ENCODE peak calls at places on chromosomes 16 and 17, in ten cellular contexts. L is uterus, V is lung, R is GM23248, W is H1, B is A549, E is cardiac muscle cell, I is tibial artery, F is HCT116, G is osteoblast. Q is an unnamed sample.
A peak's percentile ranks its signal among the peaks of the same experiment; 100 is the strongest.

GRCh38 chr16:81489547-81490267 is 45.1 kb downstream of the CMIP start:
- DNase-seq in L (no peak), V (peak; percentile 51), R (no peak), W (no peak), B (no peak), E (no peak), I (no peak), F (no peak), G (peak; percentile 64), Q (no peak)

GRCh38 chr17:32503251-32504165 is 16.7 kb downstream of the CDK5R1 start:
- DNase-seq in L (no peak), V (no peak), R (peak; percentile 51), W (no peak), B (no peak), E (no peak), I (no peak), F (no peak), G (peak; percentile 90), Q (no peak)

GRCh38 chr16:10231563-10231962 is 49.3 kb upstream of the GRIN2A start:
- DNase-seq in L (no peak), V (no peak), R (no peak), W (no peak), B (no peak), E (no peak), I (no peak), F (no peak), G (no peak), Q (no peak)

GRCh38 chr16:48617711-48618148 is 7.8 kb upstream of the N4BP1 start:
- DNase-seq in L (no peak), V (peak; percentile 69), R (peak; percentile 78), W (no peak), B (no peak), E (peak; percentile 88), I (no peak), F (no peak), G (peak; percentile 57), Q (no peak)

GRCh38 chr16:80174416-80174815 is 366.4 kb upstream of the DYNLRB2 start:
- DNase-seq in L (no peak), V (no peak), R (peak; percentile 89), W (no peak), B (peak; percentile 53), E (no peak), I (no peak), F (no peak), G (no peak), Q (no peak)

GRCh38 chr16:29962344-29962994 is 590 bp downstream of the TMEM219 start:
- DNase-seq in L (no peak), V (no peak), R (peak; percentile 58), W (no peak), B (peak; percentile 30), E (no peak), I (peak; percentile 29), F (no peak), G (peak; percentile 91), Q (no peak)

GRCh38 chr17:17978481-17979424 is 6.1 kb downstream of the DRC3 start:
- DNase-seq in L (no peak), V (no peak), R (no peak), W (no peak), B (no peak), E (no peak), I (no peak), F (no peak), G (no peak), Q (no peak)

GRCh38 chr16:3127745-3128144 is 7.1 kb upstream of the ZNF213 start:
- DNase-seq in L (no peak), V (no peak), R (no peak), W (no peak), B (no peak), E (no peak), I (no peak), F (no peak), G (no peak), Q (peak; percentile 78)

GRCh38 chr17:69853533-69854262 is 221.3 kb upstream of the KCNJ16 start:
- DNase-seq in L (no peak), V (no peak), R (peak; percentile 56), W (no peak), B (no peak), E (no peak), I (no peak), F (no peak), G (no peak), Q (no peak)
- H3K4me1 ChIP-seq in L (no peaks in the 10 kb centered on the region), V (no peaks in the 10 kb centered on the region), R (peaks cover 28% of the 10 kb centered on the region), W (no peaks in the 10 kb centered on the region), B (peaks cover 13% of the 10 kb centered on the region), E (no peaks in the 10 kb centered on the region), I (no peaks in the 10 kb centered on the region), F (no peaks in the 10 kb centered on the region), G (peaks cover 8% of the 10 kb centered on the region), Q (no peaks in the 10 kb centered on the region)

GRCh38 chr17:59366040-59366757 is 34.7 kb downstream of the YPEL2 start:
- DNase-seq in L (no peak), V (no peak), R (no peak), W (peak; percentile 75), B (no peak), E (no peak), I (no peak), F (no peak), G (no peak), Q (peak; percentile 97)

GRCh38 chr17:59369026-59369724 is 37.7 kb downstream of the YPEL2 start:
- DNase-seq in L (no peak), V (no peak), R (peak; percentile 52), W (no peak), B (no peak), E (no peak), I (no peak), F (no peak), G (no peak), Q (no peak)

GRCh38 chr17:59366773-59367656 is 35.6 kb downstream of the YPEL2 start:
- DNase-seq in L (peak; percentile 26), V (peak; percentile 52), R (peak; percentile 67), W (no peak), B (no peak), E (peak; percentile 83), I (peak; percentile 39), F (no peak), G (peak; percentile 89), Q (peak; percentile 85)

GRCh38 chr17:59367657-59368045 is 36.2 kb downstream of the YPEL2 start:
- DNase-seq in L (no peak), V (no peak), R (peak; percentile 39), W (no peak), B (no peak), E (no peak), I (no peak), F (peak; percentile 32), G (no peak), Q (peak; percentile 95)

GRCh38 chr17:59368218-59368857 is 36.9 kb downstream of the YPEL2 start:
- DNase-seq in L (no peak), V (no peak), R (no peak), W (no peak), B (no peak), E (no peak), I (no peak), F (no peak), G (peak; percentile 5), Q (no peak)
- H3K4me1 ChIP-seq in L (peaks cover 52% of the 10 kb centered on the region), V (peaks cover 45% of the 10 kb centered on the region), R (peaks cover 59% of the 10 kb centered on the region), W (peaks cover 36% of the 10 kb centered on the region), B (peaks cover 35% of the 10 kb centered on the region), E (peaks cover 99% of the 10 kb centered on the region), I (peaks cover 99% of the 10 kb centered on the region), F (peaks cover 33% of the 10 kb centered on the region), G (peaks cover 44% of the 10 kb centered on the region), Q (peaks cover 55% of the 10 kb centered on the region)

DNA sequence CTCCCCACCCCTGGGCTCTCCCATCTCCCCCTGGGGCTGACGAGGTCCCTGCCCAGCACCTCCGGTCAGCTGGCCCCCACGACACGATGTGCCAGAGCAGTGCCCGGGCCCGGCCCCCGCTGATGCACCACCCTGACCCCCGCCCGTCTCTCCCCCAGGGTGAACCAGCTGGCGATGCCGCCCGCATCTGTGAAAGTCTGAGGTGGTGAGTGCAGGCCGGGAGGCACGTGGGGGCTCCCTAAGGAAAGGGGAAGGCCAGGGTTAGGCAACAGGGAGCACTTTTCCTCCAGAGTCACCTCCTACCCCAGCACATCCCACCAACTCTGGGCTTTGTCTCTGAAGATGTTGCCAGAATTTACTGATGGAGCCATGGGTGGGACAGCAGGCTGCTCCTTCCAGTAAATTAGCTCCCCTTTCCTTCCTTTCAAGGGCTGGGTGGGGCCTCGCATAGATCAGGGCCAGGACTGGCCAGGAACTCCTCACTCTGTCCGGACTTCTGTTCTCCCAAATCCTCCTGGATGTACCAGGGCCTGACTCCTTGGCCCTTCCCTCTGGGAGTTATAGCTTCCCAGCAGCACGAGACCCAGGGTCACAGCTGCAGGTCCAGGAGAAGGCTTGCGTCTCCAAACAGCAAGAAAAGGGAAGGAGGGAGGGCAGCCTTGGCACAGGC is 18.3 kb downstream of the MYBBP1A start:
- DNase-seq in L (peak; percentile 52), V (no peak), R (peak; percentile 43), W (no peak), B (no peak), E (no peak), I (peak; percentile 66), F (no peak), G (peak; percentile 93), Q (peak; percentile 60)
- H3K4me1 ChIP-seq in L (peaks cover 13% of the 10 kb centered on the region), V (peaks cover 27% of the 10 kb centered on the region), R (no peaks in the 10 kb centered on the region), W (peaks cover 16% of the 10 kb centered on the region), B (peaks cover 20% of the 10 kb centered on the region), E (peaks cover 13% of the 10 kb centered on the region), I (peaks cover 62% of the 10 kb centered on the region), F (peaks cover 19% of the 10 kb centered on the region), G (no peaks in the 10 kb centered on the region), Q (no peaks in the 10 kb centered on the region)

GRCh38 chr17:40342575-40343058 is 21.9 kb downstream of the GJD3 start:
- DNase-seq in L (no peak), V (no peak), R (peak; percentile 50), W (peak; percentile 60), B (no peak), E (no peak), I (no peak), F (no peak), G (peak; percentile 89), Q (peak; percentile 78)

GRCh38 chr17:40346061-40346767 is 18.3 kb downstream of the GJD3 start:
- DNase-seq in L (no peak), V (no peak), R (no peak), W (no peak), B (no peak), E (no peak), I (peak; percentile 19), F (no peak), G (peak; percentile 77), Q (peak; percentile 72)

GRCh38 chr17:40343126-40344119 is 21.1 kb downstream of the GJD3 start:
- DNase-seq in L (no peak), V (no peak), R (peak; percentile 29), W (no peak), B (no peak), E (no peak), I (no peak), F (no peak), G (peak; percentile 75), Q (peak; percentile 71)

GRCh38 chr17:40345161-40346034 is 19.1 kb downstream of the GJD3 start:
- DNase-seq in L (peak; percentile 74), V (peak; percentile 83), R (peak; percentile 71), W (peak; percentile 87), B (peak; percentile 72), E (peak; percentile 87), I (peak; percentile 60), F (no peak), G (peak; percentile 98), Q (peak; percentile 97)

DNA sequence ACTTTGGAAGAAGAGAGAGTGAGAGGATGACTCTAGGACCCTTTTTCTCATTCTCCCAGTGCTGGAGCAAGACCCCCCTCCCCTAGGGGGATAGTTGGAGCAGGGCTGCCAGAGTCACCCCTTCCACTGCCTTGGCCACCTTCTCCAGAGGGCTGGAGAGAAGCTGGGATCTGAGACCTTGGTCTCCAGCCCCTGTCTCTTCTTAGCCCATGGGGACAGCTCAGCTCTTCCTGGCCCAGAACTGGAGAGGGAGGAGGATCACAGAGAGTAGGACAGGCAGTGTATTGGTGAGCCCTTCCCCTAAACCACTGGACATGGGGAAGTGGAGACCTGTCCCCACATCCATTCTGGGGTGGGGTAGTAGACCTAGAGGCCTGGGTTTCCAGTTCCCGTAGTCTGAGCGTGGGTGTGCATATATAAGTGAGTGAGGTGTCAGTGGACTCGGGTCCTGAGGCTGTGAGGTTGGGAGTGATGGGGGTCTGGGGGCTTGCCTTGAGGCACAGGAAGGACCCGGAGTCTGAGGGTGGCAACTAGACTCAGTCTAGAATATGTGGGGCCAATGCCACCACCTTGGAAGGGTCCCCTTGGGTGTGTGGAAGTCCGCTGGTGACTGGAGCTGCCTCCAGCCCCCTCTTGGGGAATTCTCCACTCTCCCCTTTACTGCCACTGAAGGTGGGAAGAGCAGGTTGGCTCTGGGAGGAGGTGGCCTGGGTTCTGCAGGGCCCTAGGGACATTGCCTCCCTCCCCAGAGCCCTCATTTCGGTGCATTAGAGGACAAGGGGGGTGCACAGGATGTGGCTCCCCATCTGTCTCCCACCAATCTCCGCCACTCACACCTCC is 20.0 kb downstream of the GJD3 start:
- DNase-seq in L (no peak), V (no peak), R (peak; percentile 51), W (peak; percentile 62), B (no peak), E (no peak), I (no peak), F (no peak), G (peak; percentile 87), Q (peak; percentile 70)
- H3K4me1 ChIP-seq in L (peaks cover 57% of the 10 kb centered on the region), V (peaks cover 44% of the 10 kb centered on the region), R (peaks cover 49% of the 10 kb centered on the region), W (peaks cover 62% of the 10 kb centered on the region), B (peaks cover 83% of the 10 kb centered on the region), E (peaks cover 62% of the 10 kb centered on the region), I (peaks cover 86% of the 10 kb centered on the region), F (peaks cover 62% of the 10 kb centered on the region), G (peaks cover 66% of the 10 kb centered on the region), Q (peaks cover 21% of the 10 kb centered on the region)

Q was measured in endodermal cell.